ENCODE peak calls at places on chromosomes 7 and 10, in six cellular contexts. S is foreskin fibroblast, N is mesendoderm, Z is M059J, O is DMS153, E is posterior vena cava. A is an unnamed sample.

GRCh38 chr7:116578526-116578925 is 53.7 kb downstream of the CAV1 start:
- DNase-seq in Z (no peak), E (no peak), O (no peak), N (no peak), S (no peak), A (no peak)

GRCh38 chr10:132972986-132973902 is 30.9 kb upstream of the CFAP46 start:
- DNase-seq in Z (no peak), N (no peak), S (no peak), O (no peak), E (peak), A (peak)

GRCh38 chr10:75456122-75456521 is 24.7 kb downstream of the LRMDA start:
- DNase-seq in N (no peak), Z (no peak), O (no peak), S (no peak), E (no peak), A (no peak)

GRCh38 chr10:28564905-28565304 is 32.0 kb downstream of the WAC start:
- DNase-seq in O (no peak), E (no peak), S (no peak), Z (no peak), N (no peak), A (no peak)

GRCh38 chr7:152751449-152752141 is 8.0 kb upstream of the ACTR3B start:
- DNase-seq in O (no peak), N (no peak), E (no peak), S (no peak), Z (no peak), A (no peak)

GRCh38 chr10:7546365-7546967 is 120.3 kb downstream of the ITIH5 start:
- DNase-seq in S (no peak), Z (peak), O (no peak), E (no peak), N (no peak), A (no peak)

GRCh38 chr10:73407495-73407894 is 6.4 kb downstream of the ANXA7 start:
- DNase-seq in E (no peak), S (no peak), O (no peak), N (no peak), Z (no peak), A (no peak)

GRCh38 chr7:154792436-154793055 is 210.4 kb downstream of the PAXIP1 start:
- DNase-seq in Z (no peak), E (no peak), O (no peak), S (no peak), N (no peak), A (no peak)

GRCh38 chr7:404782-405488 is 114.7 kb downstream of the PDGFA start:
- DNase-seq in N (no peak), O (no peak), E (no peak), Z (no peak), S (no peak), A (peak)

GRCh38 chr10:24869354-24870016 is 82.9 kb downstream of the PRTFDC1 start:
- DNase-seq in Z (peak), O (no peak), S (peak), E (no peak), N (no peak), A (no peak)

GRCh38 chr10:108204528-108205313 is 1040.2 kb upstream of the SORCS1 start:
- DNase-seq in E (no peak), S (peak), O (peak), N (peak), Z (peak), A (no peak)

GRCh38 chr10:32174349-32174893 is 118.2 kb upstream of the KIF5B start:
- DNase-seq in Z (no peak), E (no peak), O (no peak), N (no peak), S (no peak), A (no peak)

GRCh38 chr7:131111081-131111576 is 216.5 kb upstream of the MKLN1 start:
- DNase-seq in N (peak), E (no peak), O (peak), S (peak), Z (peak), A (no peak)

GRCh38 chr10:88990528-88991160 is at the start of gene FAS:
- DNase-seq in O (no peak), E (peak), Z (peak), N (peak), S (peak), A (peak)

GRCh38 chr10:11156480-11156879 is 138.8 kb downstream of the CELF2 start:
- DNase-seq in Z (no peak), O (no peak), E (no peak), N (no peak), S (no peak), A (no peak)